ENCODE peak calls at places on chromosomes 7 and 10, in nine cellular contexts. One of them, this sample, is unnamed.
A peak's percentile ranks its signal among the peaks of the same experiment; 100 is the strongest.

GRCh38 chr7:25025218-25025671 is 45.3 kb upstream of the OSBPL3 start:
- DNase-seq in CD8-positive, alpha-beta memory T cell: no peak
- DNase-seq in RWPE1: peak; percentile 56
- DNase-seq in stimulated activated CD8-positive, alpha-beta memory T cell treated with anti-CD3 and anti-CD28 coated beads, Interleukin-15, amount 100 ng/mL, for 1 hour: no peak
- DNase-seq in right atrium auricular region: no peak
- DNase-seq in left lung: no peak
- DNase-seq in stimulated activated CD4-positive, alpha-beta T cell treated with anti-CD3 and anti-CD28 coated beads, Interleukin-15, amount 100 ng/mL, for 24 hours: no peak
- DNase-seq in mesendoderm: peak; percentile 51
- DNase-seq in SK-N-MC: no peak
- DNase-seq in this sample: no peak

GRCh38 chr10:71082930-71083329 is 129.4 kb upstream of the UNC5B start:
- DNase-seq in stimulated activated CD8-positive, alpha-beta memory T cell treated with anti-CD3 and anti-CD28 coated beads, Interleukin-15, amount 100 ng/mL, for 1 hour: no peak
- DNase-seq in RWPE1: no peak
- DNase-seq in left lung: no peak
- DNase-seq in stimulated activated CD4-positive, alpha-beta T cell treated with anti-CD3 and anti-CD28 coated beads, Interleukin-15, amount 100 ng/mL, for 24 hours: no peak
- DNase-seq in CD8-positive, alpha-beta memory T cell: no peak
- DNase-seq in SK-N-MC: no peak
- DNase-seq in right atrium auricular region: peak; percentile 16
- DNase-seq in mesendoderm: no peak
- DNase-seq in this sample: no peak

GRCh38 chr10:100562806-100563293 is 27.1 kb downstream of the HIF1AN start:
- DNase-seq in right atrium auricular region: no peak
- DNase-seq in RWPE1: peak; percentile 56
- DNase-seq in SK-N-MC: no peak
- DNase-seq in left lung: peak; percentile 33
- DNase-seq in mesendoderm: peak; percentile 85
- DNase-seq in stimulated activated CD4-positive, alpha-beta T cell treated with anti-CD3 and anti-CD28 coated beads, Interleukin-15, amount 100 ng/mL, for 24 hours: peak; percentile 20
- DNase-seq in CD8-positive, alpha-beta memory T cell: no peak
- DNase-seq in stimulated activated CD8-positive, alpha-beta memory T cell treated with anti-CD3 and anti-CD28 coated beads, Interleukin-15, amount 100 ng/mL, for 1 hour: no peak
- DNase-seq in this sample: peak; percentile 5

GRCh38 chr10:46308113-46308415 is 21.3 kb downstream of the ANTXRL start:
- DNase-seq in stimulated activated CD8-positive, alpha-beta memory T cell treated with anti-CD3 and anti-CD28 coated beads, Interleukin-15, amount 100 ng/mL, for 1 hour: no peak
- DNase-seq in mesendoderm: no peak
- DNase-seq in left lung: no peak
- DNase-seq in CD8-positive, alpha-beta memory T cell: no peak
- DNase-seq in SK-N-MC: no peak
- DNase-seq in stimulated activated CD4-positive, alpha-beta T cell treated with anti-CD3 and anti-CD28 coated beads, Interleukin-15, amount 100 ng/mL, for 24 hours: no peak
- DNase-seq in right atrium auricular region: no peak
- DNase-seq in RWPE1: no peak
- DNase-seq in this sample: no peak

GRCh38 chr7:112699725-112700513 is 90.3 kb downstream of the TMEM168 start:
- DNase-seq in left lung: no peak
- DNase-seq in stimulated activated CD8-positive, alpha-beta memory T cell treated with anti-CD3 and anti-CD28 coated beads, Interleukin-15, amount 100 ng/mL, for 1 hour: no peak
- DNase-seq in stimulated activated CD4-positive, alpha-beta T cell treated with anti-CD3 and anti-CD28 coated beads, Interleukin-15, amount 100 ng/mL, for 24 hours: no peak
- DNase-seq in RWPE1: no peak
- DNase-seq in right atrium auricular region: no peak
- DNase-seq in mesendoderm: no peak
- DNase-seq in CD8-positive, alpha-beta memory T cell: no peak
- DNase-seq in SK-N-MC: no peak
- DNase-seq in this sample: no peak

GRCh38 chr7:26549281-26549943 is 257.8 kb downstream of the SNX10 start:
- DNase-seq in CD8-positive, alpha-beta memory T cell: no peak
- DNase-seq in stimulated activated CD4-positive, alpha-beta T cell treated with anti-CD3 and anti-CD28 coated beads, Interleukin-15, amount 100 ng/mL, for 24 hours: no peak
- DNase-seq in mesendoderm: no peak
- DNase-seq in left lung: no peak
- DNase-seq in SK-N-MC: no peak
- DNase-seq in RWPE1: peak; percentile 50
- DNase-seq in stimulated activated CD8-positive, alpha-beta memory T cell treated with anti-CD3 and anti-CD28 coated beads, Interleukin-15, amount 100 ng/mL, for 1 hour: no peak
- DNase-seq in right atrium auricular region: no peak
- DNase-seq in this sample: no peak

GRCh38 chr10:27794157-27794556 is 48.5 kb upstream of the MKX start:
- DNase-seq in mesendoderm: peak; percentile 47
- DNase-seq in CD8-positive, alpha-beta memory T cell: no peak
- DNase-seq in stimulated activated CD8-positive, alpha-beta memory T cell treated with anti-CD3 and anti-CD28 coated beads, Interleukin-15, amount 100 ng/mL, for 1 hour: no peak
- DNase-seq in SK-N-MC: no peak
- DNase-seq in left lung: no peak
- DNase-seq in stimulated activated CD4-positive, alpha-beta T cell treated with anti-CD3 and anti-CD28 coated beads, Interleukin-15, amount 100 ng/mL, for 24 hours: peak; percentile 9
- DNase-seq in right atrium auricular region: no peak
- DNase-seq in RWPE1: no peak
- DNase-seq in this sample: no peak

GRCh38 chr7:129607471-129608120 is 3.9 kb upstream of the NRF1 start:
- DNase-seq in right atrium auricular region: no peak
- DNase-seq in stimulated activated CD8-positive, alpha-beta memory T cell treated with anti-CD3 and anti-CD28 coated beads, Interleukin-15, amount 100 ng/mL, for 1 hour: no peak
- DNase-seq in left lung: no peak
- DNase-seq in stimulated activated CD4-positive, alpha-beta T cell treated with anti-CD3 and anti-CD28 coated beads, Interleukin-15, amount 100 ng/mL, for 24 hours: peak; percentile 55
- DNase-seq in SK-N-MC: no peak
- DNase-seq in RWPE1: peak; percentile 31
- DNase-seq in mesendoderm: peak; percentile 81
- DNase-seq in CD8-positive, alpha-beta memory T cell: peak; percentile 27
- DNase-seq in this sample: peak; percentile 57

GRCh38 chr7:40833541-40834234 is 698.9 kb downstream of the SUGCT start:
- DNase-seq in RWPE1: peak; percentile 13
- DNase-seq in left lung: no peak
- DNase-seq in stimulated activated CD8-positive, alpha-beta memory T cell treated with anti-CD3 and anti-CD28 coated beads, Interleukin-15, amount 100 ng/mL, for 1 hour: no peak
- DNase-seq in stimulated activated CD4-positive, alpha-beta T cell treated with anti-CD3 and anti-CD28 coated beads, Interleukin-15, amount 100 ng/mL, for 24 hours: no peak
- DNase-seq in mesendoderm: peak; percentile 4
- DNase-seq in right atrium auricular region: no peak
- DNase-seq in CD8-positive, alpha-beta memory T cell: no peak
- DNase-seq in SK-N-MC: no peak
- DNase-seq in this sample: no peak

GRCh38 chr7:3914385-3914784 is 613.3 kb downstream of the SDK1 start:
- DNase-seq in mesendoderm: no peak
- DNase-seq in SK-N-MC: no peak
- DNase-seq in stimulated activated CD4-positive, alpha-beta T cell treated with anti-CD3 and anti-CD28 coated beads, Interleukin-15, amount 100 ng/mL, for 24 hours: no peak
- DNase-seq in RWPE1: no peak
- DNase-seq in right atrium auricular region: no peak
- DNase-seq in stimulated activated CD8-positive, alpha-beta memory T cell treated with anti-CD3 and anti-CD28 coated beads, Interleukin-15, amount 100 ng/mL, for 1 hour: no peak
- DNase-seq in left lung: no peak
- DNase-seq in CD8-positive, alpha-beta memory T cell: no peak
- DNase-seq in this sample: no peak

GRCh38 chr10:29428486-29428885 is 139.6 kb downstream of the LYZL1 start:
- DNase-seq in stimulated activated CD8-positive, alpha-beta memory T cell treated with anti-CD3 and anti-CD28 coated beads, Interleukin-15, amount 100 ng/mL, for 1 hour: no peak
- DNase-seq in mesendoderm: no peak
- DNase-seq in right atrium auricular region: no peak
- DNase-seq in stimulated activated CD4-positive, alpha-beta T cell treated with anti-CD3 and anti-CD28 coated beads, Interleukin-15, amount 100 ng/mL, for 24 hours: no peak
- DNase-seq in CD8-positive, alpha-beta memory T cell: no peak
- DNase-seq in left lung: no peak
- DNase-seq in RWPE1: no peak
- DNase-seq in SK-N-MC: no peak
- DNase-seq in this sample: no peak